ENCODE peak calls at places on chromosomes 13 and 19, in eight cellular contexts. H is trophoblast cell; Y is BJ; G is CD8-positive, alpha-beta T cell; N is brain microvascular endothelial cell; D is fibroblast of mammary gland; W is naive thymus-derived CD4-positive, alpha-beta T cell; X is cardiac fibroblast. M is an unnamed sample.

GRCh38 chr13:73273737-73274136 is 214.9 kb downstream of the KLF5 start:
- DNase-seq in H (peak; percentile 17), Y (peak; percentile 73), G (no peak), N (peak; percentile 59), D (peak; percentile 20), W (no peak), X (peak; percentile 82), M (no peak)

GRCh38 chr13:43237616-43238015 is 214.2 kb downstream of the DNAJC15 start:
- DNase-seq in H (no peak), Y (no peak), G (no peak), N (no peak), D (no peak), W (no peak), X (no peak), M (no peak)

GRCh38 chr19:1756264-1756663 is 3.0 kb downstream of the ONECUT3 start:
- DNase-seq in H (no peak), Y (no peak), G (no peak), N (no peak), D (no peak), W (no peak), X (no peak), M (peak; percentile 16)

GRCh38 chr13:107124129-107124718 is 556.3 kb upstream of the ARGLU1 start:
- DNase-seq in H (no peak), Y (no peak), G (no peak), N (no peak), D (peak; percentile 4), W (no peak), X (peak; percentile 26), M (peak; percentile 29)

GRCh38 chr19:8017808-8018207 is 12.4 kb upstream of the ELAVL1 start:
- DNase-seq in H (peak; percentile 54), Y (no peak), G (peak; percentile 54), N (no peak), D (no peak), W (peak; percentile 11), X (no peak), M (peak; percentile 76)

GRCh38 chr13:37058801-37059135 is 720 bp downstream of the SUPT20H start:
- DNase-seq in H (no peak), Y (peak; percentile 4), G (no peak), N (peak; percentile 40), D (no peak), W (peak; percentile 48), X (no peak), M (peak; percentile 60)

GRCh38 chr13:41767801-41768200 is 193.1 kb downstream of the VWA8 start:
- DNase-seq in H (no peak), Y (no peak), G (no peak), N (no peak), D (peak; percentile 5), W (no peak), X (peak; percentile 51), M (no peak)

GRCh38 chr13:109395014-109395413 is 391.4 kb downstream of the IRS2 start:
- DNase-seq in H (no peak), Y (no peak), G (no peak), N (no peak), D (no peak), W (no peak), X (no peak), M (no peak)

GRCh38 chr13:28429685-28430290 is 65.1 kb downstream of the FLT1 start:
- DNase-seq in H (no peak), Y (no peak), G (no peak), N (no peak), D (no peak), W (no peak), X (peak; percentile 13), M (peak; percentile 91)

GRCh38 chr13:42078113-42078769 is 29.8 kb downstream of the DGKH start:
- DNase-seq in H (no peak), Y (no peak), G (no peak), N (no peak), D (no peak), W (no peak), X (no peak), M (peak; percentile 4)

DNA sequence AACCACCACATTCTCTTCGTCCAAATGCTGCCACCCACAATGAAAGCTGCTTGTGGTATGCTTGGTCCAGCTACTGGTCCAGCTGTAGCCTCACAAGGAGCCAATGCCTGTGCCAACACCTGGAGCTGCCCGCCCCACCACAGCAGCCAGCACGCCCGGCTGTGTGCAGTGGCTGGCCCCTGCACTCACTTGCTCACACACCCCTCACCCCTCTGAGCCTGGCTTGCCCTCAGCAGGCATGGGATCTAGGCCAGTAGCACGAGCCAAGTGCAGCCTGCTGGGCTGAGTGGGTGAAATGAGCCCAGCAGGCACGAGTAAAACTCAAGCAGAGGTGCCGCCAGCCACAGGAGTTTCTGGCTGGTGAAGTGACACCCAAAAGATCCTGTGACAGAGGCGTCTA is 2096.4 kb upstream of the PCDH20 start:
- DNase-seq in H (no peak), Y (no peak), G (no peak), N (no peak), D (no peak), W (no peak), X (no peak), M (no peak)
- H3K4me3 ChIP-seq in H (no peak overlapping the region), Y (no peak overlapping the region), G (no peak overlapping the region), N (no peak overlapping the region), D (no peak overlapping the region), W (no peak overlapping the region), X (no peak overlapping the region), M (no peak overlapping the region)

GRCh38 chr19:56838930-56839664 is 1.4 kb downstream of the PEG3 start:
- DNase-seq in H (peak; percentile 96), Y (peak; percentile 15), G (no peak), N (peak; percentile 77), D (peak; percentile 89), W (no peak), X (peak; percentile 31), M (no peak)

GRCh38 chr19:56842421-56842820 is 1.9 kb upstream of the PEG3 start:
- DNase-seq in H (no peak), Y (no peak), G (no peak), N (no peak), D (no peak), W (no peak), X (no peak), M (no peak)

GRCh38 chr19:56839665-56840451 is 668 bp downstream of the PEG3 start:
- DNase-seq in H (peak; percentile 95), Y (peak; percentile 5), G (no peak), N (peak; percentile 72), D (peak; percentile 84), W (no peak), X (no peak), M (no peak)

GRCh38 chr19:56841194-56841546 is 644 bp upstream of the PEG3 start:
- DNase-seq in H (no peak), Y (no peak), G (no peak), N (no peak), D (no peak), W (no peak), X (no peak), M (no peak)

DNA sequence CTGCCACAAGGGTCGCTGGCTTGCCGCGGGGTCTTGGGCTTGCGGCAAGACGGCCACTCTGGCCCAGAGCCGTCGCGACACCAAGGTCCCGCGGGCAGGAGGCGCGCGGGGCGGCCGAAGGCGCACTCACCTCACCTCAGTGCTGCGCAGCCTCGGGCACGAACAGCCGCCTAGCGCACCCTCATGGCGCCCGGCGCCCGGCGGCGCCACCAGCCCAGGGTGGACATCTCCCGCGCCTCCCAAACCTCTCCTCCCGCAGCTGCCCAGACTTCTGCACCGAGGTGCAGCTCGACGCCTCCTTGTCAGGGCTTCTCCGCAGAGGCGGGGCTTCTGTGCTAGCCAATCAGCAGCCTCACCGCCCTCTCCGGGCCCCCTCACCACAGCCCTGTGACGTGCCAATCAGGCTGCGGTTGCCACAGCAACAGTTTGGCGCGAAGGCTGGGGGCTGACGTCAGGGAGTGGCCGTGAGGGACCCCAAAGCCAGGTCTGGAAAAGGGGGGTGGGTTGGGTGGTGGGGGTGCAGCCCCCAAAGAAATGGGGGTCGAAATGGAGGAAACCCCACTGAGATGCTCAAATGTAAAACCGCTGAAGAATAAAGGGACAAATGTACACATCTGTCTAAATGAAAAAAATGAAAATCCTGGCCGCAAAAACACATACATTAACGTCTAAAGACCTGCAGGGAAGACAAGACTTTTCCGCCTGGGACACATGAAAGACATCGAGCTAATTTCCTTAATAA is at the start of the genes PEG3 and ZIM2:
- DNase-seq in H (peak; percentile 57), Y (no peak), G (no peak), N (no peak), D (peak; percentile 0), W (no peak), X (no peak), M (no peak)
- H3K4me3 ChIP-seq in H (peak within 1 kb of the TSS; percentile 74), Y (no peak within 1 kb of the TSS), G (no peak within 1 kb of the TSS), N (no peak within 1 kb of the TSS), D (peak within 1 kb of the TSS; percentile 16), W (no peak within 1 kb of the TSS), X (no peak within 1 kb of the TSS), M (no peak within 1 kb of the TSS)

DNA sequence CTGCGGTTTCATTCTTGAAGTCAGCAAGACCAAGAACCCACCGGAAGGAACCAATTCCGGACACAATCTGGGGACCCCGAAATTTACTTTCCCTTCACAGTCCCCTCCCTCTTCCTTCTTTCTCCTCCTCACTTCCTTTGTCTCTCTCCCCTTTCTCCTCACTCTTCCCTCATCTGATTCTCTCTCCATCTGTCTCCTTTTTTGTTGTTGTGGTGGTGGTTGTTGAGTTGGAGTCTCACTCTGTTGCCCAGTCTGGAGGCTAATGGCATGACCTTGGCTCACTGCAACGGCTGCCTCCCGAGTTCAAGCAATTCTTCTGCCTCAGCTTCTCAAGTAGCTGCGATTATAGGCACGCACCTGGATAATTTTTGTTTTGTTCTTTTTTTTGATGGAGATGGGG is 32.7 kb upstream of the OR1M1 start:
- DNase-seq in H (no peak), Y (no peak), G (no peak), N (no peak), D (no peak), W (no peak), X (no peak), M (no peak)
- H3K4me3 ChIP-seq in H (no peak overlapping the region), Y (no peak overlapping the region), G (no peak overlapping the region), N (no peak overlapping the region), D (no peak overlapping the region), W (no peak overlapping the region), X (no peak overlapping the region), M (no peak overlapping the region)

GRCh38 chr13:51818771-51819511 is 15.0 kb upstream of the DHRS12 start:
- DNase-seq in H (no peak), Y (no peak), G (no peak), N (no peak), D (no peak), W (peak; percentile 74), X (peak; percentile 21), M (no peak)
- H3K4me3 ChIP-seq in H (no peak overlapping the region), Y (no peak overlapping the region), G (peak overlapping the region; percentile 27), N (no peak overlapping the region), D (no peak overlapping the region), W (peak overlapping the region; percentile 40), X (no peak overlapping the region), M (no peak overlapping the region)

GRCh38 chr13:33610471-33611015 is 207.4 kb upstream of the RFC3 start:
- DNase-seq in H (no peak), Y (no peak), G (peak; percentile 53), N (no peak), D (no peak), W (no peak), X (peak; percentile 1), M (no peak)
- H3K4me3 ChIP-seq in H (no peak overlapping the region), Y (no peak overlapping the region), G (no peak overlapping the region), N (peak overlapping the region; percentile 43), D (no peak overlapping the region), W (peak overlapping the region; percentile 14), X (no peak overlapping the region), M (no peak overlapping the region)